ENCODE peak calls at places on chromosomes 4 and X, in four cellular contexts. One of them, this sample, is unnamed. For H3K9me3, the result is how much of the 10 kb centered on the place peaks cover.

GRCh38 chrX:152907084-152907651 is 9.3 kb downstream of the ZNF185 start:
- DNase-seq in tibial artery: no peak
- DNase-seq in ovary: no peak
- DNase-seq in cardiac muscle cell: peak
- DNase-seq in this sample: no peak

GRCh38 chr4:169744601-169745000 is 13.1 kb downstream of the HPF1 start:
- DNase-seq in cardiac muscle cell: no peak
- DNase-seq in tibial artery: no peak
- DNase-seq in ovary: no peak
- DNase-seq in this sample: no peak

GRCh38 chrX:37812110-37812509 is 32.3 kb downstream of the CYBB start:
- DNase-seq in tibial artery: no peak
- DNase-seq in cardiac muscle cell: no peak
- DNase-seq in ovary: no peak
- DNase-seq in this sample: no peak

GRCh38 chr4:111802191-111802590 is 343.1 kb upstream of the FAM241A start:
- DNase-seq in tibial artery: no peak
- DNase-seq in cardiac muscle cell: peak
- DNase-seq in ovary: no peak
- DNase-seq in this sample: no peak

GRCh38 chr4:176957353-176958118 is 164.8 kb upstream of the VEGFC start:
- DNase-seq in ovary: no peak
- DNase-seq in cardiac muscle cell: no peak
- DNase-seq in tibial artery: no peak
- DNase-seq in this sample: no peak

GRCh38 chrX:39133971-39134370 is 332.7 kb downstream of the MID1IP1 start:
- DNase-seq in cardiac muscle cell: no peak
- DNase-seq in ovary: no peak
- DNase-seq in tibial artery: no peak
- DNase-seq in this sample: no peak

GRCh38 chr4:67019670-67020069 is 525.6 kb downstream of the CENPC start:
- DNase-seq in tibial artery: no peak
- DNase-seq in cardiac muscle cell: peak
- DNase-seq in ovary: no peak
- DNase-seq in this sample: no peak

GRCh38 chr4:172515266-172515879 is 653.2 kb upstream of the GALNT7 start:
- DNase-seq in ovary: no peak
- DNase-seq in cardiac muscle cell: no peak
- DNase-seq in tibial artery: no peak
- DNase-seq in this sample: no peak

GRCh38 chr4:8585186-8585585 is 5.0 kb downstream of the GPR78 start:
- DNase-seq in tibial artery: peak
- DNase-seq in cardiac muscle cell: no peak
- DNase-seq in ovary: no peak
- DNase-seq in this sample: no peak

GRCh38 chr4:88054229-88054628 is 46.8 kb downstream of the PKD2 start:
- DNase-seq in cardiac muscle cell: no peak
- DNase-seq in tibial artery: no peak
- DNase-seq in ovary: no peak
- DNase-seq in this sample: no peak

GRCh38 chrX:72381439-72382198 is 75.9 kb upstream of the CITED1 start:
- DNase-seq in cardiac muscle cell: peak
- DNase-seq in tibial artery: no peak
- DNase-seq in ovary: no peak
- DNase-seq in this sample: no peak

GRCh38 chrX:54494166-54494969 is 1.7 kb downstream of the FGD1 start:
- DNase-seq in ovary: no peak
- DNase-seq in cardiac muscle cell: peak
- DNase-seq in tibial artery: no peak
- DNase-seq in this sample: no peak

GRCh38 chr4:96654045-96654444 is 814.2 kb downstream of the PDHA2 start:
- DNase-seq in ovary: no peak
- DNase-seq in tibial artery: no peak
- DNase-seq in cardiac muscle cell: no peak
- DNase-seq in this sample: no peak

GRCh38 chr4:162347492-162348213 is 183.9 kb upstream of the FSTL5 start:
- DNase-seq in tibial artery: no peak
- DNase-seq in ovary: no peak
- DNase-seq in cardiac muscle cell: no peak
- DNase-seq in this sample: no peak

GRCh38 chr4:88900432-88900831 is 156.6 kb downstream of the FAM13A start:
- DNase-seq in ovary: no peak
- DNase-seq in tibial artery: no peak
- DNase-seq in cardiac muscle cell: peak
- DNase-seq in this sample: no peak

GRCh38 chrX:2715066-2715600 is 24.0 kb downstream of the CD99 start:
- DNase-seq in ovary: no peak
- DNase-seq in cardiac muscle cell: no peak
- DNase-seq in tibial artery: no peak
- DNase-seq in this sample: no peak

GRCh38 chr4:119135721-119136121 is at the start of gene MYOZ2:
- DNase-seq in ovary: no peak
- DNase-seq in cardiac muscle cell: no peak
- DNase-seq in tibial artery: no peak
- DNase-seq in this sample: no peak

GRCh38 chr4:153341575-153342090 is 2.9 kb upstream of the MND1 start:
- DNase-seq in cardiac muscle cell: peak
- DNase-seq in tibial artery: no peak
- DNase-seq in ovary: no peak
- DNase-seq in this sample: no peak

GRCh38 chrX:50167366-50167765 is 33.4 kb downstream of the AKAP4 start:
- DNase-seq in ovary: no peak
- DNase-seq in tibial artery: no peak
- DNase-seq in cardiac muscle cell: no peak
- DNase-seq in this sample: no peak

GRCh38 chrX:109732780-109733657 is at the start of gene ACSL4:
- DNase-seq in ovary: peak
- DNase-seq in tibial artery: peak
- DNase-seq in cardiac muscle cell: peak
- DNase-seq in this sample: peak

GRCh38 chr4:77025643-77026321 is 50.0 kb downstream of the CCNI start:
- DNase-seq in ovary: no peak
- DNase-seq in cardiac muscle cell: peak
- DNase-seq in tibial artery: no peak
- DNase-seq in this sample: no peak

GRCh38 chr4:183932576-183932975 is 27.5 kb downstream of the STOX2 start:
- DNase-seq in tibial artery: no peak
- DNase-seq in cardiac muscle cell: no peak
- DNase-seq in ovary: no peak
- DNase-seq in this sample: no peak

GRCh38 chr4:183935355-183936005 is 30.4 kb downstream of the STOX2 start:
- DNase-seq in cardiac muscle cell: no peak
- DNase-seq in ovary: no peak
- DNase-seq in tibial artery: no peak
- DNase-seq in this sample: no peak

GRCh38 chr4:183936574-183937335 is 31.6 kb downstream of the STOX2 start:
- DNase-seq in cardiac muscle cell: peak
- DNase-seq in tibial artery: no peak
- DNase-seq in ovary: no peak
- DNase-seq in this sample: no peak

GRCh38 chr4:183940807-183941310 is 35.8 kb downstream of the STOX2 start:
- DNase-seq in tibial artery: no peak
- DNase-seq in cardiac muscle cell: no peak
- DNase-seq in ovary: no peak
- DNase-seq in this sample: no peak

GRCh38 chr4:183936047-183936446 is 30.9 kb downstream of the STOX2 start:
- DNase-seq in ovary: no peak
- DNase-seq in cardiac muscle cell: no peak
- DNase-seq in tibial artery: no peak
- DNase-seq in this sample: no peak
- H3K27ac ChIP-seq in ovary: no peak
- H3K27ac ChIP-seq in cardiac muscle cell: no peak
- H3K27ac ChIP-seq in tibial artery: no peak
- H3K27ac ChIP-seq in this sample: no peak

GRCh38 chrX:73850124-73851013 is 287.4 kb downstream of the CHIC1 start:
- DNase-seq in cardiac muscle cell: peak
- DNase-seq in tibial artery: no peak
- DNase-seq in ovary: peak
- DNase-seq in this sample: no peak
- TF ChIP-seq CTCF in cardiac muscle cell: peak
- TF ChIP-seq CTCF in tibial artery: no peak
- TF ChIP-seq CTCF in ovary: no peak
- TF ChIP-seq CTCF in this sample: no peak

DNA sequence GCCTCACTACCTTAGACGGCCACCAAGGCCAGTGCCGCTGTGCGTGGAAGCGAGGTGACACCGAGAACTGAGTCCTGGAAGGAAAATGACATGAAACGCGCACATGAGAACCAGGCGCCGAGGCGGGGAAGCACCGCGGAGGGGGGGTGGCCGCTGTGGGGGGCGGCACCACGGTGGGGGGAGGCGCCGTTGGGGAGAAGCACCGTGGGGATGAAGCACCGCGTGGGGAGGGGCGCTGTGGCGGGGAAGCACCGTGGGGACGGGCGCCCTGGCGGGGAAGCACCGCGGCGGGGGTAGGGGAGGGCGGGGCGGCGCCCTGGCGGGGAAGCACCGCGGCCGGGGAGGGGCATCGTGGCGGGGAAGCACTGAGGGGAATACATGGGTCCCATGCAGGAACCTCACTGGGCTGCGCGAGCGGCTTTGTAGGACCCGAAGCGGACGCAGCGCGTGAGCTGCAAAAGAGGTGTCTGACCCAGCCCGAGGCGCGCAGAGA is 28.0 kb downstream of the PPP2R3B start:
- DNase-seq in ovary: no peak
- DNase-seq in tibial artery: peak
- DNase-seq in cardiac muscle cell: no peak
- DNase-seq in this sample: no peak
- H3K9me3 ChIP-seq in ovary: under half
- H3K9me3 ChIP-seq in tibial artery: under half
- H3K9me3 ChIP-seq in cardiac muscle cell: under half
- H3K9me3 ChIP-seq in this sample: under half

GRCh38 chr4:109432203-109432602 is 1.4 kb upstream of the SEC24B start:
- DNase-seq in tibial artery: no peak
- DNase-seq in cardiac muscle cell: no peak
- DNase-seq in ovary: no peak
- DNase-seq in this sample: no peak
- H3K27ac ChIP-seq in tibial artery: peak
- H3K27ac ChIP-seq in cardiac muscle cell: peak
- H3K27ac ChIP-seq in ovary: no peak
- H3K27ac ChIP-seq in this sample: peak

GRCh38 chrX:74925210-74926088 is at the start of gene NEXMIF:
- DNase-seq in ovary: no peak
- DNase-seq in cardiac muscle cell: peak
- DNase-seq in tibial artery: peak
- DNase-seq in this sample: no peak
- TF ChIP-seq CTCF in ovary: no peak
- TF ChIP-seq CTCF in cardiac muscle cell: peak
- TF ChIP-seq CTCF in tibial artery: no peak
- TF ChIP-seq CTCF in this sample: no peak